ENCODE peak calls at places on chromosomes 16 and 17, in eight cellular contexts. One of them, this sample, is unnamed.

GRCh38 chr17:43570518-43570928 is 24.4 kb upstream of the ETV4 start:
- DNase-seq in endothelial cell: no peak
- DNase-seq in naive thymus-derived CD4-positive, alpha-beta T cell: no peak
- DNase-seq in AG08395: peak
- DNase-seq in HuH-7: no peak
- DNase-seq in fibroblast of the aortic adventitia: no peak
- DNase-seq in stimulated activated CD4-positive, alpha-beta T cell treated with anti-CD3 and anti-CD28 coated beads, Interleukin-2, amount 100 ng/mL, for 24 hours: no peak
- DNase-seq in MV-4-11: no peak
- DNase-seq in this sample: no peak

GRCh38 chr17:29933379-29933778 is 3.4 kb upstream of the SSH2 start:
- DNase-seq in HuH-7: peak
- DNase-seq in naive thymus-derived CD4-positive, alpha-beta T cell: no peak
- DNase-seq in fibroblast of the aortic adventitia: peak
- DNase-seq in endothelial cell: no peak
- DNase-seq in AG08395: no peak
- DNase-seq in stimulated activated CD4-positive, alpha-beta T cell treated with anti-CD3 and anti-CD28 coated beads, Interleukin-2, amount 100 ng/mL, for 24 hours: no peak
- DNase-seq in MV-4-11: no peak
- DNase-seq in this sample: no peak

GRCh38 chr16:26396511-26397235 is 670.1 kb upstream of the C16orf82 start:
- DNase-seq in MV-4-11: no peak
- DNase-seq in naive thymus-derived CD4-positive, alpha-beta T cell: no peak
- DNase-seq in stimulated activated CD4-positive, alpha-beta T cell treated with anti-CD3 and anti-CD28 coated beads, Interleukin-2, amount 100 ng/mL, for 24 hours: no peak
- DNase-seq in endothelial cell: no peak
- DNase-seq in HuH-7: no peak
- DNase-seq in fibroblast of the aortic adventitia: no peak
- DNase-seq in AG08395: no peak
- DNase-seq in this sample: no peak

GRCh38 chr17:28685366-28685765 is 23.4 kb downstream of the SUPT6H start:
- DNase-seq in stimulated activated CD4-positive, alpha-beta T cell treated with anti-CD3 and anti-CD28 coated beads, Interleukin-2, amount 100 ng/mL, for 24 hours: no peak
- DNase-seq in fibroblast of the aortic adventitia: no peak
- DNase-seq in MV-4-11: no peak
- DNase-seq in AG08395: no peak
- DNase-seq in HuH-7: no peak
- DNase-seq in naive thymus-derived CD4-positive, alpha-beta T cell: no peak
- DNase-seq in endothelial cell: no peak
- DNase-seq in this sample: no peak

GRCh38 chr17:20280832-20281231 is 186.5 kb downstream of the LGALS9B start:
- DNase-seq in MV-4-11: peak
- DNase-seq in AG08395: no peak
- DNase-seq in endothelial cell: no peak
- DNase-seq in stimulated activated CD4-positive, alpha-beta T cell treated with anti-CD3 and anti-CD28 coated beads, Interleukin-2, amount 100 ng/mL, for 24 hours: no peak
- DNase-seq in fibroblast of the aortic adventitia: no peak
- DNase-seq in HuH-7: no peak
- DNase-seq in naive thymus-derived CD4-positive, alpha-beta T cell: no peak
- DNase-seq in this sample: no peak

GRCh38 chr17:75733471-75733870 is 12.2 kb downstream of the ITGB4 start:
- DNase-seq in naive thymus-derived CD4-positive, alpha-beta T cell: no peak
- DNase-seq in AG08395: no peak
- DNase-seq in fibroblast of the aortic adventitia: no peak
- DNase-seq in HuH-7: no peak
- DNase-seq in endothelial cell: no peak
- DNase-seq in MV-4-11: no peak
- DNase-seq in stimulated activated CD4-positive, alpha-beta T cell treated with anti-CD3 and anti-CD28 coated beads, Interleukin-2, amount 100 ng/mL, for 24 hours: no peak
- DNase-seq in this sample: no peak

GRCh38 chr17:50924800-50925199 is 58.6 kb upstream of the TOB1 start:
- DNase-seq in AG08395: no peak
- DNase-seq in naive thymus-derived CD4-positive, alpha-beta T cell: no peak
- DNase-seq in HuH-7: no peak
- DNase-seq in MV-4-11: no peak
- DNase-seq in endothelial cell: no peak
- DNase-seq in fibroblast of the aortic adventitia: peak
- DNase-seq in stimulated activated CD4-positive, alpha-beta T cell treated with anti-CD3 and anti-CD28 coated beads, Interleukin-2, amount 100 ng/mL, for 24 hours: no peak
- DNase-seq in this sample: no peak

GRCh38 chr17:72681844-72682243 is 410.6 kb downstream of the SLC39A11 start:
- DNase-seq in AG08395: no peak
- DNase-seq in MV-4-11: no peak
- DNase-seq in stimulated activated CD4-positive, alpha-beta T cell treated with anti-CD3 and anti-CD28 coated beads, Interleukin-2, amount 100 ng/mL, for 24 hours: no peak
- DNase-seq in naive thymus-derived CD4-positive, alpha-beta T cell: no peak
- DNase-seq in HuH-7: no peak
- DNase-seq in fibroblast of the aortic adventitia: no peak
- DNase-seq in endothelial cell: no peak
- DNase-seq in this sample: no peak

GRCh38 chr17:51035436-51035835 is 85.2 kb downstream of the SPAG9 start:
- DNase-seq in MV-4-11: peak
- DNase-seq in AG08395: peak
- DNase-seq in HuH-7: no peak
- DNase-seq in fibroblast of the aortic adventitia: peak
- DNase-seq in endothelial cell: peak
- DNase-seq in naive thymus-derived CD4-positive, alpha-beta T cell: no peak
- DNase-seq in stimulated activated CD4-positive, alpha-beta T cell treated with anti-CD3 and anti-CD28 coated beads, Interleukin-2, amount 100 ng/mL, for 24 hours: no peak
- DNase-seq in this sample: no peak

GRCh38 chr16:51392651-51393187 is 241.6 kb upstream of the SALL1 start:
- DNase-seq in endothelial cell: no peak
- DNase-seq in HuH-7: no peak
- DNase-seq in AG08395: peak
- DNase-seq in fibroblast of the aortic adventitia: peak
- DNase-seq in naive thymus-derived CD4-positive, alpha-beta T cell: no peak
- DNase-seq in MV-4-11: no peak
- DNase-seq in stimulated activated CD4-positive, alpha-beta T cell treated with anti-CD3 and anti-CD28 coated beads, Interleukin-2, amount 100 ng/mL, for 24 hours: no peak
- DNase-seq in this sample: no peak

GRCh38 chr17:34519286-34519685 is 60.1 kb upstream of the TMEM132E start:
- DNase-seq in endothelial cell: peak
- DNase-seq in AG08395: no peak
- DNase-seq in fibroblast of the aortic adventitia: no peak
- DNase-seq in stimulated activated CD4-positive, alpha-beta T cell treated with anti-CD3 and anti-CD28 coated beads, Interleukin-2, amount 100 ng/mL, for 24 hours: no peak
- DNase-seq in MV-4-11: no peak
- DNase-seq in naive thymus-derived CD4-positive, alpha-beta T cell: no peak
- DNase-seq in HuH-7: no peak
- DNase-seq in this sample: peak

GRCh38 chr16:19898924-19899604 is 14.4 kb upstream of the GPRC5B start:
- DNase-seq in naive thymus-derived CD4-positive, alpha-beta T cell: no peak
- DNase-seq in stimulated activated CD4-positive, alpha-beta T cell treated with anti-CD3 and anti-CD28 coated beads, Interleukin-2, amount 100 ng/mL, for 24 hours: peak
- DNase-seq in HuH-7: peak
- DNase-seq in fibroblast of the aortic adventitia: peak
- DNase-seq in AG08395: peak
- DNase-seq in endothelial cell: peak
- DNase-seq in MV-4-11: peak
- DNase-seq in this sample: peak

GRCh38 chr17:2736956-2737355 is 12.5 kb downstream of the CCDC92B start:
- DNase-seq in endothelial cell: no peak
- DNase-seq in HuH-7: no peak
- DNase-seq in fibroblast of the aortic adventitia: no peak
- DNase-seq in AG08395: no peak
- DNase-seq in naive thymus-derived CD4-positive, alpha-beta T cell: no peak
- DNase-seq in stimulated activated CD4-positive, alpha-beta T cell treated with anti-CD3 and anti-CD28 coated beads, Interleukin-2, amount 100 ng/mL, for 24 hours: no peak
- DNase-seq in MV-4-11: no peak
- DNase-seq in this sample: no peak

GRCh38 chr16:70402916-70403659 is 35.8 kb downstream of the ST3GAL2 start:
- DNase-seq in fibroblast of the aortic adventitia: peak
- DNase-seq in stimulated activated CD4-positive, alpha-beta T cell treated with anti-CD3 and anti-CD28 coated beads, Interleukin-2, amount 100 ng/mL, for 24 hours: no peak
- DNase-seq in MV-4-11: peak
- DNase-seq in AG08395: no peak
- DNase-seq in endothelial cell: no peak
- DNase-seq in naive thymus-derived CD4-positive, alpha-beta T cell: no peak
- DNase-seq in HuH-7: peak
- DNase-seq in this sample: no peak

GRCh38 chr17:4490637-4491061 is 8.0 kb upstream of the SPNS2 start:
- DNase-seq in MV-4-11: no peak
- DNase-seq in naive thymus-derived CD4-positive, alpha-beta T cell: no peak
- DNase-seq in AG08395: no peak
- DNase-seq in endothelial cell: no peak
- DNase-seq in fibroblast of the aortic adventitia: no peak
- DNase-seq in HuH-7: no peak
- DNase-seq in stimulated activated CD4-positive, alpha-beta T cell treated with anti-CD3 and anti-CD28 coated beads, Interleukin-2, amount 100 ng/mL, for 24 hours: no peak
- DNase-seq in this sample: no peak

GRCh38 chr17:82127315-82127595 is 29.2 kb upstream of the FASN start:
- DNase-seq in fibroblast of the aortic adventitia: no peak
- DNase-seq in naive thymus-derived CD4-positive, alpha-beta T cell: no peak
- DNase-seq in AG08395: no peak
- DNase-seq in MV-4-11: no peak
- DNase-seq in endothelial cell: no peak
- DNase-seq in stimulated activated CD4-positive, alpha-beta T cell treated with anti-CD3 and anti-CD28 coated beads, Interleukin-2, amount 100 ng/mL, for 24 hours: no peak
- DNase-seq in HuH-7: no peak
- DNase-seq in this sample: no peak

GRCh38 chr17:75549246-75550138 is 24.0 kb downstream of the LLGL2 start:
- DNase-seq in fibroblast of the aortic adventitia: no peak
- DNase-seq in MV-4-11: no peak
- DNase-seq in AG08395: no peak
- DNase-seq in endothelial cell: no peak
- DNase-seq in naive thymus-derived CD4-positive, alpha-beta T cell: no peak
- DNase-seq in HuH-7: peak
- DNase-seq in stimulated activated CD4-positive, alpha-beta T cell treated with anti-CD3 and anti-CD28 coated beads, Interleukin-2, amount 100 ng/mL, for 24 hours: no peak
- DNase-seq in this sample: no peak

GRCh38 chr17:63675607-63676539 is 24.1 kb downstream of the LIMD2 start:
- DNase-seq in fibroblast of the aortic adventitia: peak
- DNase-seq in endothelial cell: peak
- DNase-seq in naive thymus-derived CD4-positive, alpha-beta T cell: no peak
- DNase-seq in MV-4-11: no peak
- DNase-seq in stimulated activated CD4-positive, alpha-beta T cell treated with anti-CD3 and anti-CD28 coated beads, Interleukin-2, amount 100 ng/mL, for 24 hours: no peak
- DNase-seq in HuH-7: peak
- DNase-seq in AG08395: peak
- DNase-seq in this sample: no peak